ENCODE peak calls at places on chromosomes 12 and 14, in seven cellular contexts. W is NCI-H748 treated with DMSO at 0.1 percent for 48 hours, R is tibial artery, V is EH, Q is G401, I is iris pigment epithelial cell, D is mucosa of gallbladder. N is an unnamed sample.

GRCh38 chr14:62015945-62016344 is 253.7 kb downstream of the SNAPC1 start:
- DNase-seq in W (no peak), R (no peak), V (peak), Q (no peak), I (peak), D (no peak), N (no peak)

GRCh38 chr12:110079477-110080400 is 31.4 kb upstream of the C12orf76 start:
- DNase-seq in W (no peak), R (peak), V (peak), Q (no peak), I (peak), D (peak), N (no peak)

GRCh38 chr12:96720363-96720705 is 186.7 kb upstream of the NEDD1 start:
- DNase-seq in W (peak), R (no peak), V (no peak), Q (no peak), I (no peak), D (no peak), N (no peak)

GRCh38 chr12:28610401-28611114 is 420.3 kb downstream of the CCDC91 start:
- DNase-seq in W (no peak), R (no peak), V (no peak), Q (no peak), I (peak), D (no peak), N (no peak)

GRCh38 chr14:99389171-99389826 is 91.4 kb downstream of the SETD3 start:
- DNase-seq in W (no peak), R (no peak), V (peak), Q (no peak), I (peak), D (no peak), N (peak)

GRCh38 chr12:95532851-95533250 is 18.4 kb downstream of the USP44 start:
- DNase-seq in W (no peak), R (no peak), V (peak), Q (no peak), I (peak), D (no peak), N (no peak)

GRCh38 chr12:52305921-52306705 is 14.8 kb upstream of the KRT81 start:
- DNase-seq in W (no peak), R (no peak), V (no peak), Q (no peak), I (no peak), D (no peak), N (no peak)

GRCh38 chr14:74763803-74764531 is 851 bp downstream of the YLPM1 start:
- DNase-seq in W (no peak), R (peak), V (peak), Q (peak), I (peak), D (peak), N (no peak)

GRCh38 chr14:102979406-102979805 is 56.9 kb downstream of the AMN start:
- DNase-seq in W (no peak), R (no peak), V (no peak), Q (no peak), I (no peak), D (no peak), N (no peak)

GRCh38 chr12:52984136-52984535 is 22.1 kb upstream of the EIF4B start:
- DNase-seq in W (no peak), R (no peak), V (peak), Q (no peak), I (no peak), D (no peak), N (no peak)

GRCh38 chr14:46048127-46048526 is 603.5 kb downstream of the RPL10L start:
- DNase-seq in W (no peak), R (no peak), V (peak), Q (no peak), I (no peak), D (peak), N (no peak)

GRCh38 chr12:102948941-102949352 is 8.5 kb upstream of the ASCL1 start:
- DNase-seq in W (peak), R (peak), V (peak), Q (peak), I (peak), D (peak), N (peak)

GRCh38 chr12:100553851-100554404 is 19.6 kb upstream of the GAS2L3 start:
- DNase-seq in W (no peak), R (no peak), V (peak), Q (no peak), I (peak), D (no peak), N (peak)

GRCh38 chr12:55729592-55730446 is 1.0 kb upstream of the CD63 start:
- DNase-seq in W (peak), R (peak), V (peak), Q (peak), I (peak), D (peak), N (peak)

GRCh38 chr12:132986885-132987225 is 688 bp downstream of the ZNF26 start:
- DNase-seq in W (no peak), R (no peak), V (peak), Q (peak), I (peak), D (no peak), N (no peak)

GRCh38 chr12:16228067-16228466 is 49.4 kb downstream of the SLC15A5 start:
- DNase-seq in W (no peak), R (no peak), V (no peak), Q (no peak), I (peak), D (no peak), N (no peak)

GRCh38 chr12:632102-632696 is 31.0 kb downstream of the NINJ2 start:
- DNase-seq in W (no peak), R (peak), V (peak), Q (peak), I (peak), D (no peak), N (no peak)

GRCh38 chr12:95995238-95996031 is 709 bp downstream of the HAL start:
- DNase-seq in W (no peak), R (no peak), V (no peak), Q (no peak), I (no peak), D (no peak), N (no peak)

GRCh38 chr14:98018626-98019025 is 1221.4 kb downstream of the VRK1 start:
- DNase-seq in W (no peak), R (no peak), V (no peak), Q (no peak), I (no peak), D (no peak), N (no peak)

GRCh38 chr12:44876554-44877275 is 600 bp upstream of the NELL2 start:
- DNase-seq in W (peak), R (no peak), V (peak), Q (peak), I (peak), D (no peak), N (no peak)

GRCh38 chr14:22319526-22320352 is 269.3 kb downstream of the DAD1 start:
- DNase-seq in W (peak), R (peak), V (peak), Q (peak), I (peak), D (peak), N (peak)

GRCh38 chr12:24948452-24948815 is 467 bp downstream of the BCAT1 start:
- DNase-seq in W (no peak), R (no peak), V (peak), Q (no peak), I (peak), D (no peak), N (no peak)

GRCh38 chr14:34930591-34931069 is 52.2 kb upstream of the SRP54 start:
- DNase-seq in W (no peak), R (no peak), V (no peak), Q (no peak), I (no peak), D (no peak), N (no peak)

GRCh38 chr14:36132826-36133225 is 43.7 kb downstream of the PTCSC3 start:
- DNase-seq in W (no peak), R (no peak), V (no peak), Q (no peak), I (no peak), D (no peak), N (no peak)

GRCh38 chr12:96297504-96297903 is 102.7 kb downstream of the CDK17 start:
- DNase-seq in W (no peak), R (no peak), V (no peak), Q (no peak), I (no peak), D (no peak), N (no peak)

GRCh38 chr12:67991158-67991557 is 1.9 kb downstream of the IFNG-AS1 start:
- DNase-seq in W (no peak), R (no peak), V (no peak), Q (no peak), I (no peak), D (no peak), N (no peak)

GRCh38 chr14:54783660-54784015 is 119.0 kb downstream of the GCH1 start:
- DNase-seq in W (no peak), R (no peak), V (no peak), Q (no peak), I (no peak), D (no peak), N (no peak)

GRCh38 chr14:34137001-34137400 is 186.1 kb upstream of the EGLN3 start:
- DNase-seq in W (peak), R (peak), V (no peak), Q (peak), I (no peak), D (no peak), N (no peak)

GRCh38 chr12:98579347-98579746 is 14.1 kb upstream of the SLC25A3 start:
- DNase-seq in W (no peak), R (no peak), V (no peak), Q (no peak), I (no peak), D (no peak), N (no peak)

GRCh38 chr14:77565289-77566081 is 51.0 kb downstream of the SPTLC2 start:
- DNase-seq in W (no peak), R (no peak), V (peak), Q (no peak), I (peak), D (no peak), N (no peak)

GRCh38 chr12:4910502-4911315 is 1.0 kb downstream of the KCNA1 start:
- DNase-seq in W (no peak), R (no peak), V (peak), Q (peak), I (no peak), D (no peak), N (no peak)

GRCh38 chr12:70686299-70686698 is 49.1 kb upstream of the PTPRB start:
- DNase-seq in W (no peak), R (no peak), V (peak), Q (no peak), I (no peak), D (no peak), N (no peak)

GRCh38 chr12:56188786-56189335 is 422 bp downstream of the SMARCC2 start:
- DNase-seq in W (no peak), R (no peak), V (no peak), Q (peak), I (no peak), D (no peak), N (no peak)

GRCh38 chr12:15928870-15929571 is 17.9 kb downstream of the DERA start:
- DNase-seq in W (no peak), R (no peak), V (no peak), Q (peak), I (peak), D (no peak), N (no peak)

GRCh38 chr12:51441583-51441982 is 17.0 kb downstream of the SLC4A8 start:
- DNase-seq in W (no peak), R (no peak), V (peak), Q (no peak), I (peak), D (no peak), N (peak)

GRCh38 chr12:56146492-56147460 is 5.6 kb upstream of the MYL6B start:
- DNase-seq in W (no peak), R (no peak), V (no peak), Q (no peak), I (no peak), D (no peak), N (peak)